ENCODE peak calls at places on chromosomes 13 and 19, in four cellular contexts. J is small intestine, O is aorta, C is SK-N-MC. G is an unnamed sample. For H3K36me3, the result is how much of the 10 kb centered on the place peaks cover.

GRCh38 chr13:52164989-52165388 is 5.6 kb upstream of the NEK3 start:
- DNase-seq in J (no peak), C (no peak), O (no peak), G (no peak)

GRCh38 chr13:66087149-66087780 is 1142.9 kb downstream of the PCDH9 start:
- DNase-seq in O (no peak), C (no peak), J (no peak), G (no peak)

GRCh38 chr13:24694907-24695306 is 14.7 kb downstream of the ATP12A start:
- DNase-seq in J (no peak), O (no peak), C (no peak), G (no peak)

GRCh38 chr19:42473686-42474085 is 30.9 kb upstream of the CXCL17 start:
- DNase-seq in O (no peak), J (no peak), C (no peak), G (no peak)

GRCh38 chr19:7844951-7845350 is 14.9 kb downstream of the EVI5L start:
- DNase-seq in J (no peak), C (no peak), O (peak), G (no peak)

GRCh38 chr19:12090807-12091206 is 26.3 kb downstream of the ZNF844 start:
- DNase-seq in O (peak), J (peak), C (peak), G (peak)

GRCh38 chr13:33251131-33251629 is 34.4 kb downstream of the STARD13 start:
- DNase-seq in J (no peak), C (no peak), O (peak), G (no peak)

GRCh38 chr13:24053505-24054251 is 106.8 kb upstream of the SPATA13 start:
- DNase-seq in J (peak), O (no peak), C (no peak), G (peak)

GRCh38 chr13:18959996-18960395 is 221.6 kb downstream of the TUBA3C start:
- DNase-seq in O (no peak), J (no peak), C (no peak), G (no peak)

GRCh38 chr13:31409678-31410356 is 210.0 kb downstream of the B3GLCT start:
- DNase-seq in C (no peak), J (peak), O (no peak), G (no peak)

GRCh38 chr13:105972811-105973590 is 562.5 kb downstream of the EFNB2 start:
- DNase-seq in J (no peak), C (no peak), O (no peak), G (no peak)

GRCh38 chr13:72774019-72774418 is 7.7 kb downstream of the DIS3 start:
- DNase-seq in O (no peak), C (no peak), J (no peak), G (no peak)

GRCh38 chr19:29491491-29491890 is 34.3 kb upstream of the VSTM2B start:
- DNase-seq in O (no peak), J (no peak), C (no peak), G (no peak)

GRCh38 chr19:53977991-53978731 is 13.3 kb upstream of the CACNG6 start:
- DNase-seq in O (peak), J (no peak), C (no peak), G (peak)

GRCh38 chr19:50362656-50363424 is 2.6 kb downstream of the NAPSA start:
- DNase-seq in J (no peak), O (no peak), C (no peak), G (no peak)

GRCh38 chr19:8580710-8581281 is 3.6 kb upstream of the MYO1F start:
- DNase-seq in O (peak), J (peak), C (peak), G (peak)

GRCh38 chr19:50020481-50020880 is 4.7 kb downstream of the VRK3 start:
- DNase-seq in C (no peak), J (peak), O (no peak), G (peak)

GRCh38 chr13:100130092-100130491 is 41.2 kb downstream of the PCCA start:
- DNase-seq in C (no peak), O (no peak), J (no peak), G (no peak)

GRCh38 chr13:30704596-30704995 is 30.7 kb upstream of the ALOX5AP start:
- DNase-seq in O (no peak), C (no peak), J (no peak), G (no peak)

GRCh38 chr19:35032356-35032865 is 2.1 kb downstream of the SCN1B start:
- DNase-seq in J (no peak), O (no peak), C (no peak), G (no peak)

GRCh38 chr19:39154626-39155100 is 29.1 kb downstream of the PAK4 start:
- DNase-seq in J (peak), O (no peak), C (no peak), G (peak)

GRCh38 chr13:48265217-48265815 is 32.3 kb downstream of the ITM2B start:
- DNase-seq in O (no peak), J (no peak), C (no peak), G (no peak)

GRCh38 chr19:3950871-3951861 is 18.3 kb downstream of the NMRK2 start:
- DNase-seq in J (no peak), O (peak), C (no peak), G (peak)

GRCh38 chr13:75818181-75819110 is 182.3 kb downstream of the LMO7 start:
- DNase-seq in J (no peak), O (no peak), C (peak), G (no peak)

GRCh38 chr13:75812751-75813181 is 176.6 kb downstream of the LMO7 start:
- DNase-seq in O (no peak), J (peak), C (no peak), G (no peak)

DNA sequence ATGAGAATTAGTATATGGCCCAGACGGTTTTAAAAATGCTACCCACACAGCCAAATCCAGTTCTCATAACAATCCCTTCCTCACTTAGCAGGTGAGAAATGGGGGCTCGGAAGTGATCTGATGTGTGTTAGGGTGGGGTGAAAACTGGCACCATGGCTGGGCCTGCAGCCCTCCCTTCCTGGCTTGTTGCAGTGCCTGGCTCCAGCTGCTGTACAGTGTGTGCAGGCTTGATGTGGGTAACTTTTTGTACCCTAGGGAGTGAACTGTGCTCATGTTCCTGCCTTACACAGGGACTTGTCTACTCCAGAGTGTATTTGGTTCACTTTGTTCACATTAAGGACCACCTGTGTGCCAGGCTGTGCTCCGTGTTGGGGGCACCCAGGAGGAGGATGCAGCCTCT is 177.2 kb downstream of the LMO7 start:
- DNase-seq in J (no peak), C (no peak), O (no peak), G (no peak)
- H3K27ac ChIP-seq in J (no peak), C (no peak), O (peak), G (no peak)

DNA sequence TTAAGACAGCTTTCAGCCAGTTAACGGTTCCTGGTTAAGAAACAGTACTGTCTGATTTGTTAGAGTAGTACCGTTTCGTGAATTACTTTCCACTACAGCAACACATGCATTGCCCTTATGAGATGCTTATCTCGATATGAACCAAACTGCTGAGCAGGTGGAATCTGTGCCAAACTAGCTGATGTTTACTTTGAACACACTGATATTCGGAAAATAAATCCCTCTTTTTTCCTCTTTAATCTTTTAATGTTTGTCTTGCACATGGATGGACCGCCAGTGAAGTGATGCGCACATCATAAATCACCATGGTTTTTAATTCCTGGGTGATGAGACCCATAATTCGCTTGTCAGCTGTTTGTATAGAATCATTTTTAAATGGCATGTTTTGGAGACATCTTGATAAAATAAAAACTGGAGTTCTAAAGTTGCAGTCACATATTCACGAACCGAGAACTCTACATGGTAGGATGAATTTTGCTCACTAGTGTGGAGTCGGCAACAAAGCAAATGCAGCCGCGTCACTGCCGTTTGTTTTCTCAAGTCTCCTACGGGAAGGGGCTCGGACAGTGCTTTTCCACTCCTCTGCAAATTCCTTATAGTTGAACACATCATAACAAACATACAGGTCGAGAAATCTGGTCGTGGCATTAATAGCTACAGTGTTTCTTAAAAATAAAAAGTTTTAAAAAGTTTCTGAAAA is 1.1 kb downstream of the GJA3 start:
- DNase-seq in C (no peak), O (no peak), J (no peak), G (no peak)
- H3K36me3 ChIP-seq in C (under half), O (under half), J (under half), G (under half)

DNA sequence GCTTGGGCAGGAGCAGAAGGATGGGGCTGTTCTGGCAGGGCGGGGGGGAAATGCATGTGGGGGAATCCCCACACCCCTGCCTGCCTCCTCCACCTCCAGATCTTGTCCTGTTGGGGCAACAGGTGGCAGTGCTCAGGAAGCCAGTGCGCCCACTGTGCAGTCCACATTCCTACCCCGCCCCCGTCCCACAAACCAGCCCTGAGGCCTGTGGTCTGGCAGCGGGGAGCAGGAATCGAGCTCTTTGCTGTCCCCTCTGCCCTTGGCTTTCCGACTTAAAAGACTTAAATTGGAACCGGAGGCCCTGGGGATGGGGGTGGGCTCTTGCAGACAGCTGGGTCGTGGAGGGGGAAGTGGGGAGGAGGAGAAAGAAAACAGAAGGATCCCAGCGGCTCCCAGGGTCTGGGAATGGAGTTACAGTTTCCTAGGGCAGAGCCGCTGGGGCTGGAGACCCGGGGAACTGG is 4.3 kb downstream of the NANOS3 start:
- DNase-seq in C (no peak), O (no peak), J (no peak), G (peak)
- H3K27ac ChIP-seq in C (no peak), O (no peak), J (no peak), G (peak)

GRCh38 chr19:14695471-14695870 is 5.6 kb downstream of the ZNF333 start:
- DNase-seq in O (no peak), C (no peak), J (no peak), G (no peak)

GRCh38 chr19:14694867-14695266 is 5.0 kb downstream of the ZNF333 start:
- DNase-seq in J (no peak), C (no peak), O (no peak), G (no peak)

GRCh38 chr19:14700711-14701110 is 10.9 kb downstream of the ZNF333 start:
- DNase-seq in C (no peak), J (no peak), O (no peak), G (no peak)

GRCh38 chr19:14703833-14704232 is 14.0 kb downstream of the ZNF333 start:
- DNase-seq in O (no peak), C (no peak), J (no peak), G (no peak)

DNA sequence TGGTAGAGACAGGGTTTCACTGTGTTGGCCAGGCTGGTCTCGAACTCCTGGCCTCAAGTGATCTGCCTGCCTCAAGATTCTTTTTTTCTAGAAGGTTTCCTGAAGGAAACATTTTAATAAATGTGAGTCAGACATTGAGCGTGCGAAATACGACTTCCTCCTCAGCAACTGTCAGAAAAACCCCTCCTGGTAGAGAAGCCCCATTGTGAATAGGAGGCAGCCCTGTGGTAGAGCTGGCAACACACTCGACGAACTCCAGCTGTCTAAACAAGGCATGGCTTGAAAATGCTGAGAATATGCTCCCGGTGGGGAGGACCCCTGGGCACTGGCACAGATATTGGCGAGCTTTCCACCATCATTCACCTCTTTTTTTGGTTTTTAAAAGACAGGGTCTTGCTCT is 9.8 kb downstream of the ZNF333 start:
- DNase-seq in C (no peak), J (no peak), O (no peak), G (no peak)
- H3K36me3 ChIP-seq in C (half or more), J (under half), O (under half), G (under half)

GRCh38 chr13:42574435-42575311 is 721 bp downstream of the TNFSF11 start:
- DNase-seq in C (no peak), J (no peak), O (no peak), G (no peak)
- H3K27ac ChIP-seq in C (no peak), J (no peak), O (no peak), G (no peak)

GRCh38 chr19:5936308-5936980 is 22.4 kb downstream of the CAPS start:
- DNase-seq in J (no peak), O (no peak), C (no peak), G (no peak)
- H3K36me3 ChIP-seq in J (under half), O (under half), C (under half), G (half or more)

GRCh38 chr13:102359264-102359663 is 42.6 kb downstream of the FGF14 start:
- DNase-seq in C (no peak), O (no peak), J (no peak), G (no peak)
- H3K27ac ChIP-seq in C (no peak), O (no peak), J (no peak), G (no peak)

GRCh38 chr19:16868423-16869130 is 20.2 kb upstream of the F2RL3 start:
- DNase-seq in J (no peak), C (no peak), O (no peak), G (no peak)
- H3K36me3 ChIP-seq in J (under half), C (under half), O (under half), G (half or more)